ENCODE peak calls at places on chromosomes 11 and 22, in eight cellular contexts. One of them, this sample, is unnamed. For H3K36me3, the result is how much of the 10 kb centered on the place peaks cover.

GRCh38 chr11:57214494-57214893 is 22.6 kb downstream of the APLNR start:
- DNase-seq in transverse colon: no peak
- DNase-seq in adrenal gland: no peak
- DNase-seq in ovary: no peak
- DNase-seq in heart left ventricle: no peak
- DNase-seq in stomach: no peak
- DNase-seq in IMR-90: peak
- DNase-seq in esophagus squamous epithelium: no peak
- DNase-seq in this sample: no peak

GRCh38 chr11:75103380-75104026 is 6.8 kb upstream of the OR2AT4 start:
- DNase-seq in transverse colon: no peak
- DNase-seq in adrenal gland: no peak
- DNase-seq in ovary: no peak
- DNase-seq in heart left ventricle: no peak
- DNase-seq in stomach: no peak
- DNase-seq in IMR-90: peak
- DNase-seq in esophagus squamous epithelium: no peak
- DNase-seq in this sample: no peak

GRCh38 chr11:122025757-122026156 is 90.3 kb downstream of the BLID start:
- DNase-seq in transverse colon: no peak
- DNase-seq in adrenal gland: no peak
- DNase-seq in ovary: no peak
- DNase-seq in heart left ventricle: no peak
- DNase-seq in stomach: no peak
- DNase-seq in IMR-90: no peak
- DNase-seq in esophagus squamous epithelium: no peak
- DNase-seq in this sample: no peak

GRCh38 chr11:9763301-9763700 is 99.4 kb downstream of the SWAP70 start:
- DNase-seq in transverse colon: no peak
- DNase-seq in adrenal gland: no peak
- DNase-seq in ovary: no peak
- DNase-seq in heart left ventricle: no peak
- DNase-seq in stomach: no peak
- DNase-seq in IMR-90: no peak
- DNase-seq in esophagus squamous epithelium: no peak
- DNase-seq in this sample: no peak

GRCh38 chr11:126628790-126629621 is 273.5 kb downstream of the ST3GAL4 start:
- DNase-seq in transverse colon: no peak
- DNase-seq in adrenal gland: no peak
- DNase-seq in ovary: no peak
- DNase-seq in heart left ventricle: no peak
- DNase-seq in stomach: no peak
- DNase-seq in IMR-90: peak
- DNase-seq in esophagus squamous epithelium: no peak
- DNase-seq in this sample: no peak

GRCh38 chr22:46376096-46376495 is 40.6 kb downstream of the TRMU start:
- DNase-seq in transverse colon: no peak
- DNase-seq in adrenal gland: no peak
- DNase-seq in ovary: no peak
- DNase-seq in heart left ventricle: no peak
- DNase-seq in stomach: no peak
- DNase-seq in IMR-90: no peak
- DNase-seq in esophagus squamous epithelium: no peak
- DNase-seq in this sample: no peak

GRCh38 chr11:28140689-28141455 is 32.7 kb downstream of the METTL15 start:
- DNase-seq in transverse colon: no peak
- DNase-seq in adrenal gland: no peak
- DNase-seq in ovary: no peak
- DNase-seq in heart left ventricle: no peak
- DNase-seq in stomach: no peak
- DNase-seq in IMR-90: no peak
- DNase-seq in esophagus squamous epithelium: no peak
- DNase-seq in this sample: no peak

GRCh38 chr11:59706518-59707285 is 6.9 kb downstream of the OR10V1 start:
- DNase-seq in transverse colon: peak
- DNase-seq in adrenal gland: no peak
- DNase-seq in ovary: no peak
- DNase-seq in heart left ventricle: no peak
- DNase-seq in stomach: peak
- DNase-seq in IMR-90: peak
- DNase-seq in esophagus squamous epithelium: no peak
- DNase-seq in this sample: no peak

GRCh38 chr11:93630037-93630436 is 31.4 kb upstream of the CEP295 start:
- DNase-seq in transverse colon: no peak
- DNase-seq in adrenal gland: no peak
- DNase-seq in ovary: no peak
- DNase-seq in heart left ventricle: no peak
- DNase-seq in stomach: no peak
- DNase-seq in IMR-90: no peak
- DNase-seq in esophagus squamous epithelium: no peak
- DNase-seq in this sample: no peak

GRCh38 chr11:30326114-30326783 is 3.3 kb downstream of the ARL14EP start:
- DNase-seq in transverse colon: no peak
- DNase-seq in adrenal gland: no peak
- DNase-seq in ovary: no peak
- DNase-seq in heart left ventricle: no peak
- DNase-seq in stomach: no peak
- DNase-seq in IMR-90: peak
- DNase-seq in esophagus squamous epithelium: no peak
- DNase-seq in this sample: no peak

GRCh38 chr11:102928247-102928646 is 27.3 kb downstream of the MMP13 start:
- DNase-seq in transverse colon: no peak
- DNase-seq in adrenal gland: no peak
- DNase-seq in ovary: no peak
- DNase-seq in heart left ventricle: no peak
- DNase-seq in stomach: no peak
- DNase-seq in IMR-90: no peak
- DNase-seq in esophagus squamous epithelium: no peak
- DNase-seq in this sample: no peak

GRCh38 chr11:118998822-118999221 is 884 bp downstream of the CENATAC start:
- DNase-seq in transverse colon: no peak
- DNase-seq in adrenal gland: peak
- DNase-seq in ovary: peak
- DNase-seq in heart left ventricle: no peak
- DNase-seq in stomach: peak
- DNase-seq in IMR-90: peak
- DNase-seq in esophagus squamous epithelium: no peak
- DNase-seq in this sample: peak

GRCh38 chr11:16271258-16271657 is 85.1 kb downstream of the SOX6 start:
- DNase-seq in transverse colon: no peak
- DNase-seq in adrenal gland: no peak
- DNase-seq in ovary: no peak
- DNase-seq in heart left ventricle: no peak
- DNase-seq in stomach: no peak
- DNase-seq in IMR-90: no peak
- DNase-seq in esophagus squamous epithelium: no peak
- DNase-seq in this sample: no peak

GRCh38 chr11:23112987-23113886 is 253.0 kb upstream of the CCDC179 start:
- DNase-seq in transverse colon: peak
- DNase-seq in adrenal gland: peak
- DNase-seq in ovary: no peak
- DNase-seq in heart left ventricle: no peak
- DNase-seq in stomach: peak
- DNase-seq in IMR-90: peak
- DNase-seq in esophagus squamous epithelium: no peak
- DNase-seq in this sample: no peak

GRCh38 chr11:99489561-99489960 is 468.8 kb downstream of the CNTN5 start:
- DNase-seq in transverse colon: no peak
- DNase-seq in adrenal gland: no peak
- DNase-seq in ovary: no peak
- DNase-seq in heart left ventricle: no peak
- DNase-seq in stomach: no peak
- DNase-seq in IMR-90: peak
- DNase-seq in esophagus squamous epithelium: no peak
- DNase-seq in this sample: no peak

GRCh38 chr11:86577663-86578636 is 94.5 kb downstream of the ME3 start:
- DNase-seq in transverse colon: peak
- DNase-seq in adrenal gland: peak
- DNase-seq in ovary: peak
- DNase-seq in heart left ventricle: peak
- DNase-seq in stomach: no peak
- DNase-seq in IMR-90: peak
- DNase-seq in esophagus squamous epithelium: no peak
- DNase-seq in this sample: peak

DNA sequence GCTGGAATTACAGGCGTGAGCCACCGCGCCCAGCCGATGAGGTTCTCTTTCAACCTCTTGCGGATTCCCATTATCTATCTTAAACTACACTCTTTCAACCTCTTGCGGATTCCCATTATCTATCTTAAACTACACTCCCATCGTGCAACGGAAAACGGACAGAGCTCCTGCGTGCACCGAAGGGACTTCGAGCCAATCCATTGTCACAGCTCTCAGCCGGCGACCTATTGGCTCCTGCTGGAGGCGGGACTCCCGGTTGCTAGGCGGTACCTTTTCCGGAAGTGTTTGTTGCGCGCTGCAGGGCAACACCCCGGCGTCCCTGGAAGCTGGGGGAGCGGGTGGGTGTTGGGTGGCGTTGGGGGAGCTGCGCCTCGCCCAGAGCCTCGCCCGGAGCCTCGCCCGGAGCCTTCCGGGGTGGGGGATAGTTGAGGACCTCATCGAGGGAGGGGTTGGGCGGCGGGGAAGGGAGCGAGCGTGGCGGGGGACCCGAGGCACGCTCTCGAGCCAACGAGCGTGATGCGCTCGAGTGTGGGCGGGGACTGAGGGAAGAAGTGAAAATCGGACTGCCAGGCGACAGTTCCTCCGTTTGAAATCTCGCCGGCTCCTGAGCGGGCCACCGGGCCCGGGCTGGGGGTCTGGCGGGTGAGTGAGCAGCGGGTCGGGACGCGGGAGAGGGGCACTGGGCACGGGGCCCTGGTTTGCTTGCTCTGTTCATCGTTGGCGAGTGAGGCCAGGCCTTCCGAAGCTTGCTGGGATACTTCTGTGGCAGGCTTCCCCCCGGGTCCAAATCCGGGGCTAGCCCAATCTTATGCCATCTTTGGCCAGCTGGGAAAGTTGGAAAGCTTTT is at the start of gene CEP164:
- DNase-seq in transverse colon: peak
- DNase-seq in adrenal gland: peak
- DNase-seq in ovary: peak
- DNase-seq in heart left ventricle: peak
- DNase-seq in stomach: peak
- DNase-seq in IMR-90: peak
- DNase-seq in esophagus squamous epithelium: peak
- DNase-seq in this sample: peak
- TF ChIP-seq POLR2A in transverse colon: peak
- TF ChIP-seq POLR2A in adrenal gland: peak
- TF ChIP-seq POLR2A in ovary: peak
- TF ChIP-seq POLR2A in heart left ventricle: no peak
- TF ChIP-seq POLR2A in stomach: no peak
- TF ChIP-seq POLR2A in IMR-90: peak
- TF ChIP-seq POLR2A in esophagus squamous epithelium: no peak
- TF ChIP-seq POLR2A in this sample: peak

DNA sequence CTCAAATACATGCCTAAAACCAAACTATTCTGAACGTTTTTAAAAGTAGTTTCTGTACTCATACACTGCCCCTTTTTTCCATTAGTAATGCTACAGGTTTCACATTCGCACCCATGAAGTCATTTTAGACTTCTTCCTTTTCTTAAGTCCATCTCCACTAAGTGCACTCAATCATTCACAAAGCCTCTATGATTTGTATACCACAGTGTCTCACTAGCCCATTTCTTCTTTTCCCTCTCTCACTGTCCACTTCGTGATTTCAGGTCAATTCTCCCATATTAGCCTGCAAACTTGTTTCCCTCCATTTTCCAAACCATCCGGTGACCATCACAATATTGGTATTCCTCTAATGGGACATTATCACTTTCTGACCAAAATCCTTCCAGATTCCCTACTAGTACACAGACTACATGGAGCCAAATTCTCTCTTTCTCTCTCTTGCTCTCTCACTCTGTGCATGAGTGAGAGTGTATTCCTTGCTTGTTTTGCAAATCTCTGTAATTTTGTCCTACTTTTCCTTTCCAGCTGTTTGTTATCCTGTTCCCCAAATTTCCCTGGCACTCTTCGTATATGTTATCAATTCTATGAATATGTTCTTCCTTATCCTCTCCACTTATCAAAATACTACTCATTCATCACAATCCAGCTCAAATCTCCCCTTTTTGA is 3.4 kb upstream of the ZC3H12C start:
- DNase-seq in transverse colon: no peak
- DNase-seq in adrenal gland: no peak
- DNase-seq in ovary: no peak
- DNase-seq in heart left ventricle: no peak
- DNase-seq in stomach: no peak
- DNase-seq in IMR-90: no peak
- DNase-seq in esophagus squamous epithelium: no peak
- DNase-seq in this sample: no peak
- H3K36me3 ChIP-seq in transverse colon: under half
- H3K36me3 ChIP-seq in adrenal gland: under half
- H3K36me3 ChIP-seq in ovary: under half
- H3K36me3 ChIP-seq in heart left ventricle: under half
- H3K36me3 ChIP-seq in stomach: under half
- H3K36me3 ChIP-seq in IMR-90: under half
- H3K36me3 ChIP-seq in esophagus squamous epithelium: under half
- H3K36me3 ChIP-seq in this sample: under half

DNA sequence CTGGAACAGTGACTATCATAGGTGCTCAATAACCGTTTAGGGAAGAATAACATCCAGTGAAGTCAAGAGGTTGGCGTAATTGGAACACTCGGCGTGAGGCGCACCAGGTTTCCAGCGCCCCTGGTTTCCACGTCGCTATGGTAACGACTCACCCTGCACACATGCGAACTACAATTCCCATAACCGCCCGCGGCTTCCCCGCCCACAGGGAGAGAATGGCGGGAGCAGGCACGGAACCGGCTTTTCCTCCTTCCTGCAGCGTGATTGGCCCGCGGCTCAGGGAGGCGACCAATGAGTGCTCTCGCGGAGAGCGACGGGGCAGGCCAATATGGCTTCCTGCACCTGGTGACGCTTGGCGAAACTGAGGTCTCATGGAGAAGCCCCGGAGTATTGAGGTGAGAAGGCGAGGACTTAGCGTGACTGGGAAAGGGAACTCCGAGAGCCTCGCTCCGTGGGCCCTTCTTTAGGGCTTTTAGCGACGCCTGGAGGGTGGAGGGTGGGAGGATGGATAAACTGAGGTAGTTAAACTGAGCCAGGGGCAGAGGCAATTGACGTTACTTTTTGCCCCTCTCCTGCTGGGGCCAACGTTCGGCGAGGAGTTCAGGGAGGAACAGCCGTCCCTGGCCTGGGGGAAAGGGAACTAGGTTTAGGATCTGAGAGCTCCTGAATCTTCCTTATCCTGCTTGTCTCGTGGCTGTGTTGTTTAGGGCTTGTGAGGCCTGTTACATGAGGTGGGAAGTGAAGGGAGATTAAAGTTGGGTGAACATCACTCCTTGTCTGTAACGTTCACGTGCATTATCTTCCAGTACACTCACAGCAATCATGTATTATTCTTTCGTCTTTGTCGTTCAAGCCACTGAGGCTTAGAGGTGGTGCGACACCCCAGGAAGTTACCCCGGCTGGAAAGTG is at the start of gene L3MBTL2:
- DNase-seq in transverse colon: peak
- DNase-seq in adrenal gland: peak
- DNase-seq in ovary: peak
- DNase-seq in heart left ventricle: peak
- DNase-seq in stomach: peak
- DNase-seq in IMR-90: peak
- DNase-seq in esophagus squamous epithelium: peak
- DNase-seq in this sample: peak
- TF ChIP-seq POLR2A in transverse colon: peak
- TF ChIP-seq POLR2A in adrenal gland: peak
- TF ChIP-seq POLR2A in ovary: peak
- TF ChIP-seq POLR2A in heart left ventricle: no peak
- TF ChIP-seq POLR2A in stomach: no peak
- TF ChIP-seq POLR2A in IMR-90: peak
- TF ChIP-seq POLR2A in esophagus squamous epithelium: no peak
- TF ChIP-seq POLR2A in this sample: no peak

GRCh38 chr11:83158474-83158786 is 1.5 kb downstream of the PCF11 start:
- DNase-seq in transverse colon: no peak
- DNase-seq in adrenal gland: no peak
- DNase-seq in ovary: no peak
- DNase-seq in heart left ventricle: no peak
- DNase-seq in stomach: no peak
- DNase-seq in IMR-90: no peak
- DNase-seq in esophagus squamous epithelium: no peak
- DNase-seq in this sample: no peak
- H3K36me3 ChIP-seq in transverse colon: under half
- H3K36me3 ChIP-seq in adrenal gland: under half
- H3K36me3 ChIP-seq in ovary: under half
- H3K36me3 ChIP-seq in heart left ventricle: under half
- H3K36me3 ChIP-seq in stomach: under half
- H3K36me3 ChIP-seq in IMR-90: under half
- H3K36me3 ChIP-seq in esophagus squamous epithelium: under half
- H3K36me3 ChIP-seq in this sample: under half

This sample was measured in thyroid gland.